ENCODE peak calls at places on chromosomes 2 and 18, in nine cellular contexts. K, H, Q, M, O, S, Z, D and F are unnamed samples.

GRCh38 chr2:24342110-24342910 is 18.0 kb downstream of the ITSN2 start:
- DNase-seq in D (no peak), Q (no peak), K (peak), H (peak), O (no peak), M (no peak), S (peak), Z (no peak), F (no peak)

GRCh38 chr18:22983175-22983574 is 50.0 kb downstream of the RBBP8 start:
- DNase-seq in Q (no peak), O (no peak), D (no peak), H (peak), S (no peak), K (peak), Z (peak), M (no peak), F (no peak)

GRCh38 chr2:150279673-150280072 is 207.8 kb downstream of the RND3 start:
- DNase-seq in K (no peak), D (no peak), Z (no peak), S (no peak), O (no peak), Q (no peak), H (peak), M (no peak), F (no peak)

GRCh38 chr2:116133563-116133962 is 1680.9 kb upstream of the DDX18 start:
- DNase-seq in K (no peak), D (no peak), S (no peak), Z (no peak), O (no peak), M (no peak), H (no peak), Q (no peak), F (no peak)

GRCh38 chr2:240820014-240820606 is at the start of gene KIF1A:
- DNase-seq in M (no peak), K (no peak), H (no peak), O (no peak), S (no peak), Z (no peak), Q (peak), D (no peak), F (no peak)

GRCh38 chr2:8457620-8458255 is 224.1 kb upstream of the ID2 start:
- DNase-seq in Q (peak), M (no peak), D (peak), O (peak), H (no peak), K (peak), S (no peak), Z (no peak), F (peak)

GRCh38 chr2:38039511-38039910 is 36.4 kb downstream of the CYP1B1 start:
- DNase-seq in K (no peak), D (no peak), Z (no peak), Q (no peak), S (no peak), O (no peak), H (no peak), M (no peak), F (no peak)

GRCh38 chr18:41828137-41828536 is 126.9 kb upstream of the PIK3C3 start:
- DNase-seq in O (no peak), K (peak), H (no peak), M (no peak), D (no peak), Q (no peak), Z (no peak), S (no peak), F (no peak)

GRCh38 chr2:187879491-187879890 is 325.3 kb upstream of the TFPI start:
- DNase-seq in Z (no peak), Q (no peak), O (no peak), D (no peak), K (no peak), H (peak), S (no peak), M (peak), F (no peak)

GRCh38 chr18:43350176-43350575 is 72.9 kb upstream of the SYT4 start:
- DNase-seq in H (no peak), Q (no peak), M (no peak), D (no peak), O (no peak), Z (no peak), K (no peak), S (no peak), F (no peak)

GRCh38 chr2:237686659-237687136 is 59.3 kb downstream of the LRRFIP1 start:
- DNase-seq in K (no peak), S (no peak), D (no peak), Q (no peak), M (peak), O (no peak), H (peak), Z (no peak), F (no peak)

GRCh38 chr2:43132523-43133301 is 93.7 kb downstream of the ZFP36L2 start:
- DNase-seq in Z (no peak), H (no peak), K (no peak), S (no peak), Q (no peak), M (no peak), O (no peak), D (peak), F (no peak)

GRCh38 chr2:190409616-190410015 is 1.5 kb downstream of the MFSD6 start:
- DNase-seq in S (no peak), K (no peak), H (no peak), M (no peak), D (no peak), Q (no peak), O (no peak), Z (no peak), F (no peak)

GRCh38 chr18:48548921-48549320 is 10.1 kb downstream of the CTIF start:
- DNase-seq in D (no peak), S (no peak), M (no peak), O (no peak), Z (no peak), H (no peak), K (no peak), Q (no peak), F (no peak)

GRCh38 chr18:32712860-32713259 is 60.0 kb downstream of the KLHL14 start:
- DNase-seq in Q (no peak), S (no peak), O (no peak), Z (no peak), D (no peak), H (no peak), K (no peak), M (no peak), F (no peak)

GRCh38 chr2:128261245-128262128 is 57.2 kb downstream of the HS6ST1 start:
- DNase-seq in S (no peak), K (no peak), H (no peak), Q (no peak), D (no peak), O (no peak), M (no peak), Z (no peak), F (no peak)

GRCh38 chr2:46116616-46117015 is 180.6 kb upstream of the EPAS1 start:
- DNase-seq in Z (no peak), D (no peak), Q (no peak), H (peak), K (no peak), S (peak), O (no peak), M (no peak), F (no peak)

GRCh38 chr2:181130686-181131085 is 150.3 kb downstream of the UBE2E3 start:
- DNase-seq in S (no peak), K (no peak), O (no peak), Q (no peak), M (no peak), Z (no peak), D (no peak), H (peak), F (no peak)

GRCh38 chr18:32488078-32488477 is 17.4 kb upstream of the GAREM1 start:
- DNase-seq in D (no peak), K (no peak), S (no peak), Q (no peak), O (no peak), M (no peak), Z (no peak), H (no peak), F (no peak)

GRCh38 chr18:48723016-48723415 is 184.2 kb downstream of the CTIF start:
- DNase-seq in M (no peak), H (no peak), O (no peak), S (no peak), K (no peak), Q (no peak), Z (no peak), D (no peak), F (no peak)

GRCh38 chr2:120441744-120442471 is 96.0 kb downstream of the INHBB start:
- DNase-seq in O (peak), D (peak), S (no peak), H (peak), M (no peak), K (peak), Z (no peak), Q (peak), F (peak)

GRCh38 chr2:242015366-242016065 is 146.0 kb downstream of the RTP5 start:
- DNase-seq in Z (no peak), S (no peak), K (no peak), Q (no peak), M (no peak), D (no peak), O (no peak), H (no peak), F (peak)